ENCODE peak calls at places on chromosomes 6 and 20, in four cellular contexts. L is lung, Z is DMS53, F is HuH-7. N is an unnamed sample.
A peak's percentile ranks its signal among the peaks of the same experiment; 100 is the strongest.

GRCh38 chr6:105886812-105887513 is 199.2 kb upstream of the PRDM1 start:
- DNase-seq in L (no peak), F (no peak), Z (no peak), N (peak; percentile 65)

GRCh38 chr6:113763311-113763766 is 93.8 kb upstream of the MARCKS start:
- DNase-seq in L (no peak), Z (no peak), F (no peak), N (no peak)

GRCh38 chr20:35305682-35306556 is 13.7 kb upstream of the FAM83C start:
- DNase-seq in F (no peak), Z (peak; percentile 98), L (no peak), N (peak; percentile 100)

GRCh38 chr6:81750660-81751387 is 1.7 kb downstream of the TENT5A start:
- DNase-seq in Z (peak; percentile 41), L (no peak), F (no peak), N (peak; percentile 67)

GRCh38 chr6:148487461-148487860 is 144.8 kb downstream of the SASH1 start:
- DNase-seq in F (no peak), L (no peak), Z (no peak), N (no peak)

GRCh38 chr6:137709424-137710281 is 157.4 kb upstream of the TNFAIP3 start:
- DNase-seq in F (no peak), Z (no peak), L (no peak), N (no peak)

GRCh38 chr20:23257848-23258746 is 92.5 kb upstream of the NXT1 start:
- DNase-seq in L (no peak), F (no peak), Z (no peak), N (peak; percentile 94)

GRCh38 chr6:56259163-56259562 is 11.8 kb upstream of the COL21A1 start:
- DNase-seq in F (no peak), L (no peak), Z (no peak), N (no peak)

GRCh38 chr6:140956567-140957306 is 1176.0 kb upstream of the GJE1 start:
- DNase-seq in L (no peak), F (no peak), Z (peak; percentile 50), N (peak; percentile 32)

GRCh38 chr6:27601668-27602254 is 128.9 kb upstream of the ZNF184 start:
- DNase-seq in Z (no peak), L (no peak), F (no peak), N (peak; percentile 60)

GRCh38 chr6:10514049-10514780 is 6.9 kb upstream of the GCNT2 start:
- DNase-seq in L (no peak), Z (no peak), F (no peak), N (no peak)